ENCODE peak calls at places on chromosomes 11 and 22, in eight cellular contexts. W is IMR-90, S is neuronal stem cell, R is PC-3, N is endodermal cell, X is HepG2, C is GM23248, J is fibroblast of lung. Y is an unnamed sample.
A peak's percentile ranks its signal among the peaks of the same experiment; 100 is the strongest.

GRCh38 chr11:69425444-69425843 is 56.0 kb upstream of the LINC01488 start:
- DNase-seq in N (no peak), R (no peak), J (no peak), X (no peak), S (no peak), W (no peak), C (no peak), Y (no peak)

GRCh38 chr22:27438271-27438980 is 363.1 kb downstream of the MN1 start:
- DNase-seq in C (peak; percentile 57), S (peak; percentile 54), R (peak; percentile 43), X (no peak), N (peak; percentile 53), J (peak; percentile 36), W (peak; percentile 9), Y (no peak)

GRCh38 chr11:11841605-11842425 is at the start of gene USP47:
- DNase-seq in N (peak; percentile 98), S (peak; percentile 92), J (peak; percentile 83), X (peak; percentile 74), C (peak; percentile 94), R (peak; percentile 79), W (peak; percentile 70), Y (peak; percentile 94)

GRCh38 chr11:96246718-96247540 is 96.1 kb downstream of the MAML2 start:
- DNase-seq in W (peak; percentile 83), X (peak; percentile 86), R (peak; percentile 67), N (no peak), C (peak; percentile 81), J (peak; percentile 63), S (no peak), Y (no peak)

GRCh38 chr11:59643390-59643789 is 25.4 kb downstream of the PATL1 start:
- DNase-seq in S (no peak), R (no peak), C (no peak), X (peak; percentile 83), J (no peak), W (no peak), N (no peak), Y (no peak)

GRCh38 chr11:92670293-92670890 is 299.1 kb upstream of the MTNR1B start:
- DNase-seq in S (no peak), X (no peak), J (no peak), C (no peak), W (no peak), R (no peak), N (no peak), Y (no peak)

GRCh38 chr22:21009638-21010425 is 5.1 kb upstream of the P2RX6 start:
- DNase-seq in W (peak; percentile 52), N (peak; percentile 85), R (peak; percentile 61), C (peak; percentile 70), J (peak; percentile 51), S (peak; percentile 56), X (peak; percentile 65), Y (peak; percentile 88)

GRCh38 chr11:61334434-61335354 is 1.7 kb downstream of the TKFC start:
- DNase-seq in J (peak; percentile 46), C (peak; percentile 68), N (no peak), S (no peak), R (peak; percentile 60), W (peak; percentile 57), X (peak; percentile 65), Y (peak; percentile 41)

GRCh38 chr11:70247710-70248072 is 22.8 kb upstream of the PPFIA1 start:
- DNase-seq in R (peak; percentile 59), J (no peak), X (no peak), S (no peak), N (no peak), C (peak; percentile 25), W (no peak), Y (no peak)

GRCh38 chr11:69834251-69834650 is 15.0 kb upstream of the FGF3 start:
- DNase-seq in X (no peak), S (no peak), R (no peak), C (no peak), W (no peak), J (no peak), N (peak; percentile 46), Y (no peak)

GRCh38 chr11:112718483-112718882 is 242.7 kb upstream of the NCAM1 start:
- DNase-seq in N (no peak), W (no peak), S (no peak), X (no peak), J (no peak), R (no peak), C (no peak), Y (no peak)

GRCh38 chr11:76186776-76187279 is 19.5 kb downstream of the WNT11 start:
- DNase-seq in N (no peak), J (no peak), W (no peak), C (no peak), S (no peak), R (no peak), X (no peak), Y (no peak)

GRCh38 chr22:49948958-49949913 is 11.3 kb upstream of the PIM3 start:
- DNase-seq in W (no peak), S (no peak), C (no peak), X (peak; percentile 84), J (no peak), N (peak; percentile 53), R (peak; percentile 76), Y (no peak)

GRCh38 chr11:1195690-1196515 is 27.0 kb upstream of the MUC5B start:
- DNase-seq in S (no peak), R (no peak), N (peak; percentile 20), W (no peak), C (no peak), X (no peak), J (no peak), Y (no peak)

GRCh38 chr11:126914941-126915340 is 85.6 kb downstream of the KIRREL3 start:
- DNase-seq in R (no peak), C (peak; percentile 60), S (no peak), W (peak; percentile 90), J (peak; percentile 3), X (no peak), N (no peak), Y (no peak)

GRCh38 chr11:1770528-1770927 is 6.8 kb upstream of the CTSD start:
- DNase-seq in N (no peak), J (no peak), X (no peak), W (no peak), R (peak; percentile 33), S (no peak), C (no peak), Y (no peak)

GRCh38 chr22:27879923-27880322 is 39.1 kb downstream of the PITPNB start:
- DNase-seq in S (no peak), X (peak; percentile 56), R (peak; percentile 49), W (peak; percentile 54), J (peak; percentile 51), N (peak; percentile 69), C (peak; percentile 76), Y (peak; percentile 77)

DNA sequence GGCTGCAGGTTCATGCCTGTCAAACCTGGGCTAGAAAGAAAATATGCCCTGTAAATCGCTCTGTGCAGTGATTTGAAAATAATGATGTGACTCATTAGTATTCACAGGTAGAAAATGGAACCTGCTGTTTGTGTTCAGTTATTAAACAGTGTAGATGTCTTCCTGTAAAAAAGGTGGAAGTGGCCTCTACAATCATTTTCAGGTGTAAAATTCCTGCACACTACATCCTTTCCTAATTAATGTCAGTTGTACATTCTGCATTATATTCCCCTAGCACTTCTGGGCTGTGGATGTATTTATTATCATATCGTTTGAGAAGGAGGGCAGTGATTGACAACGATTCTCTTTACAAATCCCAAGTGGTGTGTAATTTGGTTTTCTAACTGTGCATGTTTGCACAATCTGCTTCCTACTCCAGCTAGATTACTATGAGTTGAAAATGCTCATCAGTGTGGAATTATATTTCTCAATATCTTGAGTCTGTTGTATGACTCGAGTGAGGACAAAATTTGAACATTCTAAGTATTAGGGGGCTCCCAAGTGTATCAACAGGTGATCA is 454.0 kb upstream of the DDI1 start:
- DNase-seq in S (no peak), N (no peak), X (no peak), C (peak; percentile 66), W (peak; percentile 39), J (no peak), R (peak; percentile 19), Y (no peak)
- H3K9ac ChIP-seq in S (no peak overlapping the region), N (no peak overlapping the region), X (no peak overlapping the region), C (no peak overlapping the region), W (no peak overlapping the region), J (no peak overlapping the region), R (no peak overlapping the region), Y (no peak overlapping the region)

DNA sequence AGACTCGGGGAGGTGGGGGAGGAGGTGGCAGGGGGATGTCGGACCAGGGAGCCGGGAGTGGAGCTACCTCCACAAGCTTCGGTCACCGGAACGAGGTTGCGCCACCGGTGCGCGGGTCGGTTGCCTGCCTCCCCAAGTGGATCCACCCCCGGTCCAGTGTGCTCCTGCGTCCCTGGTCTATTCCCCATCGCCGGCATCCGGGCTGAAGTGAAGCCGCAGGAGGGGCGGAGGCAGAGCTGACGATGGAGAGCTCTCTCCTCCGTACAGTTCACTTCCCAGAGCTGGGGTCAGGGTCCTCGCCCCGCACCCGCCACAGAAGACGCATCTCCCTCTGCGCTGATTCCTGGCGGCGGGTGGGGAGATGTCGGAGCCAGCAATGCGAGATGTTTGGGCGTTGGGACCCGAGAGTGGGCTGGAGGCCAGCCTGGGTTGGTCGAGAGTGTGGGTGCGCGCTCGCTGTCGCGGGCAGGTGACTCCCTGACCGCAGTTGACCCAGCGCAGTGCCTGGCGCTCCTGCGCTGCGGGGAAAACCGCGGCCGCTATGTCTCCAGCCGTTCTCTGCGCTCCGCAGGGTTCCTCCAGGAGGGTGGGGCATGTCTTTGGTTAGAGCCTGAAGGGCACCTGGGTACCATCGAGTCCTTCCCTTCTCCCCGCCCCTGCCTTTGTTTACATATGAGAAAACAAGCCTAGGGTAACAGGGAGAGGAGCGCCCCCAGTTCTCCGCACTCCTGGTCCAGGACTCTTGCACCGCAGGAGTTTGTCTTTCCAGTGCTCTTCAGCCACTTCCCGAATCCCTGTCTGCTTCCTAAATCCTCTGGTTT is 1.7 kb downstream of the C11orf96 start:
- DNase-seq in W (peak; percentile 28), R (peak; percentile 30), N (peak; percentile 73), C (peak; percentile 47), J (no peak), S (no peak), X (no peak), Y (no peak)
- H3K4me3 ChIP-seq in W (peak overlapping the region; percentile 39), R (peak overlapping the region; percentile 62), N (peak overlapping the region; percentile 74), C (peak overlapping the region; percentile 72), J (peak overlapping the region; percentile 5), S (peak overlapping the region; percentile 73), X (no peak overlapping the region), Y (no peak overlapping the region)

GRCh38 chr22:23286296-23286695 is 106.0 kb downstream of the BCR start:
- DNase-seq in W (no peak), R (no peak), J (no peak), N (no peak), S (no peak), X (no peak), C (no peak), Y (no peak)

GRCh38 chr22:23287136-23288095 is 107.1 kb downstream of the BCR start:
- DNase-seq in W (no peak), N (no peak), X (no peak), J (no peak), C (no peak), S (no peak), R (no peak), Y (no peak)

GRCh38 chr22:23289130-23289503 is 108.8 kb downstream of the BCR start:
- DNase-seq in S (no peak), X (no peak), R (no peak), J (no peak), C (no peak), W (no peak), N (no peak), Y (no peak)

GRCh38 chr22:23289851-23290724 is 109.8 kb downstream of the BCR start:
- DNase-seq in N (peak; percentile 93), C (peak; percentile 76), X (peak; percentile 80), S (peak; percentile 64), W (peak; percentile 62), R (peak; percentile 56), J (peak; percentile 61), Y (peak; percentile 86)

GRCh38 chr22:23288301-23289129 is 108.2 kb downstream of the BCR start:
- DNase-seq in X (no peak), J (no peak), N (no peak), S (no peak), R (no peak), W (no peak), C (no peak), Y (no peak)
- H3K27ac ChIP-seq in X (peak overlapping the region; percentile 63), J (no peak overlapping the region), N (no peak overlapping the region), S (no peak overlapping the region), R (no peak overlapping the region), W (no peak overlapping the region), C (no peak overlapping the region), Y (no peak overlapping the region)

GRCh38 chr11:110665689-110666465 is 46.4 kb downstream of the ARHGAP20 start:
- DNase-seq in J (no peak), N (no peak), R (no peak), S (no peak), X (no peak), C (no peak), W (no peak), Y (peak; percentile 52)
- H3K9ac ChIP-seq in J (no peak overlapping the region), N (no peak overlapping the region), R (no peak overlapping the region), S (no peak overlapping the region), X (no peak overlapping the region), C (no peak overlapping the region), W (no peak overlapping the region), Y (no peak overlapping the region)